ENCODE peak calls at places on chromosomes 1 and 21, in seven cellular contexts. Y is bronchial epithelial cell, S is foreskin fibroblast, P is thyroid gland, N is psoas muscle, V is glutamatergic neuron, F is astrocyte of the spinal cord. T is an unnamed sample.

GRCh38 chr1:226110249-226111108 is 48.0 kb downstream of the H3-3A start:
- DNase-seq in S (peak), V (peak), Y (no peak), P (peak), N (peak), F (peak), T (peak)

GRCh38 chr1:35536551-35537162 is 20.5 kb downstream of the KIAA0319L start:
- DNase-seq in N (no peak), S (no peak), F (no peak), V (no peak), Y (no peak), P (no peak), T (no peak)

GRCh38 chr1:152036316-152037216 is at the start of gene S100A11:
- DNase-seq in F (peak), P (peak), V (peak), Y (peak), S (peak), N (peak), T (peak)

GRCh38 chr21:28776251-28776650 is 216.4 kb downstream of the LTN1 start:
- DNase-seq in Y (peak), F (peak), N (no peak), V (no peak), P (no peak), S (peak), T (no peak)

GRCh38 chr1:16927256-16927655 is 5.5 kb downstream of the CROCC start:
- DNase-seq in Y (no peak), N (no peak), P (no peak), S (no peak), V (no peak), F (no peak), T (no peak)

GRCh38 chr1:10064416-10065343 is 31.9 kb downstream of the UBE4B start:
- DNase-seq in P (no peak), N (no peak), S (no peak), F (no peak), Y (peak), V (no peak), T (no peak)

GRCh38 chr1:53685272-53686051 is 53.5 kb downstream of the GLIS1 start:
- DNase-seq in V (peak), Y (peak), P (no peak), S (peak), F (peak), N (no peak), T (no peak)

GRCh38 chr1:78758493-78758892 is 108.9 kb downstream of the IFI44 start:
- DNase-seq in S (no peak), V (no peak), P (no peak), N (no peak), Y (no peak), F (no peak), T (no peak)

GRCh38 chr1:9069324-9070100 is at the start of gene SLC2A5:
- DNase-seq in F (no peak), P (no peak), Y (peak), N (peak), V (no peak), S (peak), T (no peak)

GRCh38 chr1:31976401-31976800 is 37.3 kb upstream of the KHDRBS1 start:
- DNase-seq in N (no peak), S (peak), P (no peak), V (no peak), Y (peak), F (no peak), T (no peak)

GRCh38 chr21:38241029-38241740 is 15.6 kb upstream of the KCNJ15 start:
- DNase-seq in P (peak), V (no peak), Y (no peak), S (peak), F (peak), N (no peak), T (no peak)

GRCh38 chr1:147912553-147912952 is 10.0 kb downstream of the GJA8 start:
- DNase-seq in F (no peak), V (no peak), P (no peak), S (no peak), N (no peak), Y (no peak), T (no peak)

GRCh38 chr1:85824066-85824835 is 116.0 kb upstream of the ZNHIT6 start:
- DNase-seq in V (no peak), S (no peak), Y (peak), N (no peak), F (no peak), P (no peak), T (peak)

GRCh38 chr1:47558601-47559593 is 121.1 kb downstream of the FOXD2 start:
- DNase-seq in V (no peak), N (no peak), S (no peak), P (peak), F (no peak), Y (peak), T (no peak)

GRCh38 chr1:181485276-181486097 is 2.2 kb downstream of the CACNA1E start:
- DNase-seq in S (no peak), V (peak), Y (peak), F (no peak), P (peak), N (no peak), T (peak)

GRCh38 chr21:19181604-19182140 is 778.1 kb upstream of the TMPRSS15 start:
- DNase-seq in P (no peak), Y (no peak), V (no peak), F (no peak), N (no peak), S (no peak), T (no peak)

GRCh38 chr1:109161836-109162606 is 48.1 kb downstream of the ELAPOR1 start:
- DNase-seq in F (peak), N (peak), V (no peak), S (peak), Y (peak), P (peak), T (no peak)

GRCh38 chr1:51313961-51314777 is 16.2 kb downstream of the TTC39A start:
- DNase-seq in V (no peak), F (peak), S (peak), Y (peak), N (no peak), P (no peak), T (no peak)

GRCh38 chr21:31658053-31658452 is 1.4 kb upstream of the SOD1 start:
- DNase-seq in V (no peak), F (no peak), Y (no peak), P (no peak), N (no peak), S (no peak), T (no peak)

GRCh38 chr21:31660134-31660565 is 657 bp downstream of the SOD1 start:
- DNase-seq in F (peak), V (peak), Y (peak), N (no peak), S (peak), P (no peak), T (peak)

GRCh38 chr21:31656199-31657095 is 3.0 kb upstream of the SOD1 start:
- DNase-seq in F (peak), S (no peak), V (no peak), N (no peak), P (no peak), Y (no peak), T (no peak)

GRCh38 chr21:31663584-31664249 is 4.2 kb downstream of the SOD1 start:
- DNase-seq in V (no peak), F (no peak), N (no peak), Y (no peak), P (no peak), S (no peak), T (no peak)

GRCh38 chr21:31659286-31660133 is at the start of gene SOD1:
- DNase-seq in V (peak), P (peak), Y (peak), S (peak), N (peak), F (peak), T (peak)
- TF ChIP-seq CTCF in V (peak), P (no peak), Y (no peak), S (no peak), N (peak), F (no peak), T (no peak)

GRCh38 chr1:154117642-154118041 is 37.2 kb downstream of the NUP210L start:
- DNase-seq in P (no peak), F (no peak), S (no peak), N (no peak), V (no peak), Y (no peak), T (no peak)
- TF ChIP-seq CTCF in P (no peak), F (no peak), S (no peak), N (no peak), V (no peak), Y (no peak), T (no peak)

DNA sequence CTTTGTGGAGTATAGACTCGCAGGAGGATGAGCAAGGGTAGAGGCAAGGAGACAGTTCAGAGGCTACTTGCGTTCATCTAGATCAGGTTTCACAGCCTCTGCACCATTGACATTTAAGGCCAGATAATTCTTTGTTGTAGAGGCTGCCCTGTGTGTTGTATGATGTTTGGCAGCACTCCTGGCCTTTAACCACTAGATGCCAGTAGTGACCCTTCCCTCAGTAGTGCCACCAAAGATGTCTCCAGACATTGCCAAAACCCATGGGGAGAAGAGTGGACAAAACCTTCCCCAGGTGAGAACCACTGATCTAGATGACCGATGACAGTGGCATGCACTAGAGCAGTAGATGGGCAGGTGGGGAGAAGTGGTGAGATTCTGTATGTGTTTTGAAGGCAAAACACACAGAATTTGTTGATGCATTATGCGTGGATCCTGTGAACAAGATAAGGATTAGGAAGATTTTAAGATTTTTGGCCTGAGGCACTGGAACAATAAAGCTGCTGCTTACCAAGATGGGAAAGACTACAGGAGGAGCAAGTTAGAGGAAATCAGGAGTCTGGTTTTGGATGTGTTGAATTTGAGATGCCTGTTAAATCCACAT is 9.9 kb upstream of the COG2 start:
- DNase-seq in Y (peak), P (peak), N (no peak), V (no peak), F (no peak), S (peak), T (no peak)
- TF ChIP-seq CTCF in Y (peak), P (peak), N (no peak), V (peak), F (peak), S (peak), T (peak)

DNA sequence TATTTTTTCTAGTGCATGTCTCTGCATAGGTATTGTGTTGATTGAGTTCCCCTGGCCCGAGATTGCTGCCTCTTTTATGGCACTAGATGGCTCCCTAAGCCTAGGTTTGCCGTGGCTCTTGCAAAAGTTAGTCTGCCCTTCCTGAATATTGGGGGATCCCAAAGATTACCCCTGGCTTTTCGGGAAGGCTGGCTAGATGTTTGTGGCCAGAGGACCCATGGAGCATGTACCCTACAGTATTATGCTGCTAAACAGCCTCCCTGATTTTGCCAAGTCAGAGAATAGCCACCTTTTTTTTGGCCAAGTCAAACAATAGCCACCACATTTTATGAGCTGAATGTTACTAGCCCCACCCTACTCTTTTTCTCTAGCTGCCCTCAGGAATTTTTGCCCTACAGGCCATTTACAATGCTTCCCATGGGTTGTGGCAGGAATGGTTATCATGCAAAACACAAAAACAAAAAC is 343.2 kb downstream of the OLFM3 start:
- DNase-seq in V (peak), S (peak), P (no peak), Y (peak), F (peak), N (no peak), T (peak)
- TF ChIP-seq CTCF in V (no peak), S (peak), P (no peak), Y (peak), F (peak), N (no peak), T (peak)

GRCh38 chr1:153921803-153922075 is 1.0 kb downstream of the GATAD2B start:
- DNase-seq in V (no peak), S (no peak), N (no peak), Y (peak), F (peak), P (peak), T (no peak)

GRCh38 chr1:153922076-153922837 is 515 bp downstream of the GATAD2B start:
- DNase-seq in V (peak), N (peak), P (peak), S (peak), Y (peak), F (peak), T (peak)

GRCh38 chr1:153921080-153921802 is 1.5 kb downstream of the GATAD2B start:
- DNase-seq in N (no peak), Y (no peak), S (no peak), V (no peak), P (no peak), F (no peak), T (no peak)

GRCh38 chr1:153922838-153923652 is at the start of gene GATAD2B:
- DNase-seq in F (peak), N (peak), V (peak), S (peak), P (peak), Y (peak), T (peak)

GRCh38 chr1:153919879-153920852 is 2.6 kb downstream of the GATAD2B start:
- DNase-seq in F (peak), Y (peak), S (peak), V (no peak), N (no peak), P (no peak), T (no peak)
- TF ChIP-seq CTCF in F (peak), Y (no peak), S (peak), V (no peak), N (peak), P (peak), T (no peak)

T was measured in WTC11.